ENCODE peak calls at places on chromosomes 2 and 18, in seven cellular contexts. N, V, K, S, M, B and J are unnamed samples.

GRCh38 chr2:195202163-195202845 is 454.7 kb upstream of the SLC39A10 start:
- DNase-seq in V (peak), N (no peak), M (no peak), K (no peak), S (no peak), B (no peak), J (peak)

GRCh38 chr18:49368876-49369440 is 91.5 kb downstream of the DYM start:
- DNase-seq in N (peak), K (peak), V (no peak), S (peak), B (no peak), M (no peak), J (no peak)

GRCh38 chr18:5705393-5705792 is 161.6 kb upstream of the EPB41L3 start:
- DNase-seq in V (no peak), B (no peak), N (no peak), M (no peak), S (no peak), K (no peak), J (no peak)

GRCh38 chr2:78411284-78411683 is 614.2 kb upstream of the REG3G start:
- DNase-seq in N (no peak), K (no peak), S (no peak), M (no peak), B (no peak), V (no peak), J (no peak)

GRCh38 chr2:223944166-223944703 is 900 bp downstream of the WDFY1 start:
- DNase-seq in K (peak), V (peak), B (peak), N (peak), M (peak), S (peak), J (peak)

GRCh38 chr2:102618452-102619413 is 620 bp upstream of the SLC9A2 start:
- DNase-seq in B (no peak), K (no peak), M (no peak), S (no peak), N (peak), V (no peak), J (no peak)

GRCh38 chr2:39266139-39266805 is 22.5 kb upstream of the CDKL4 start:
- DNase-seq in K (no peak), M (no peak), N (no peak), S (no peak), B (no peak), V (peak), J (no peak)

GRCh38 chr2:126317797-126318431 is 338.0 kb upstream of the GYPC start:
- DNase-seq in S (no peak), B (no peak), V (no peak), K (no peak), M (no peak), N (no peak), J (peak)

GRCh38 chr18:48730010-48730409 is 191.2 kb downstream of the CTIF start:
- DNase-seq in B (no peak), K (no peak), V (no peak), N (no peak), M (no peak), S (no peak), J (no peak)

GRCh38 chr2:16320716-16321115 is 344.9 kb downstream of the CYRIA start:
- DNase-seq in M (no peak), V (no peak), S (no peak), K (no peak), N (peak), B (no peak), J (no peak)

GRCh38 chr18:79918089-79919011 is 33.1 kb downstream of the SLC66A2 start:
- DNase-seq in K (no peak), N (no peak), S (no peak), V (no peak), B (no peak), M (no peak), J (no peak)

GRCh38 chr18:50665519-50665918 is 105.6 kb downstream of the MAPK4 start:
- DNase-seq in K (no peak), S (no peak), B (peak), N (no peak), M (no peak), V (no peak), J (no peak)

GRCh38 chr2:163652741-163653140 is 83.1 kb downstream of the FIGN start:
- DNase-seq in M (no peak), B (no peak), S (no peak), V (no peak), K (no peak), N (no peak), J (no peak)

GRCh38 chr2:225994748-225995405 is 595.4 kb downstream of the NYAP2 start:
- DNase-seq in B (no peak), M (no peak), S (no peak), N (no peak), K (no peak), V (peak), J (peak)

GRCh38 chr2:10094271-10094814 is 14.1 kb upstream of the CYS1 start:
- DNase-seq in N (peak), B (no peak), K (no peak), V (no peak), M (no peak), S (no peak), J (no peak)

GRCh38 chr18:33710269-33710668 is 132.2 kb downstream of the ASXL3 start:
- DNase-seq in K (no peak), S (no peak), M (no peak), V (no peak), N (no peak), B (no peak), J (no peak)

GRCh38 chr2:26561376-26561775 is 79.8 kb downstream of the CIB4 start:
- DNase-seq in B (no peak), S (no peak), K (no peak), N (no peak), V (no peak), M (no peak), J (no peak)

GRCh38 chr2:235639387-235639786 is 145.5 kb downstream of the AGAP1 start:
- DNase-seq in B (peak), S (peak), V (peak), K (peak), M (no peak), N (peak), J (peak)

GRCh38 chr2:24830351-24830750 is 37.1 kb downstream of the CENPO start:
- DNase-seq in M (no peak), B (no peak), V (peak), S (no peak), N (peak), K (no peak), J (no peak)

GRCh38 chr2:48504647-48505327 is 25.2 kb upstream of the STON1 start:
- DNase-seq in S (no peak), M (no peak), B (no peak), V (peak), N (no peak), K (no peak), J (peak)

GRCh38 chr18:29164020-29164706 is 987.2 kb upstream of the CDH2 start:
- DNase-seq in K (peak), S (no peak), N (peak), M (no peak), B (no peak), V (peak), J (peak)

GRCh38 chr2:113809076-113809475 is 52.6 kb upstream of the SLC35F5 start:
- DNase-seq in S (no peak), N (no peak), K (no peak), B (no peak), V (no peak), M (no peak), J (no peak)

GRCh38 chr2:40097691-40098376 is 318.8 kb upstream of the THUMPD2 start:
- DNase-seq in M (no peak), S (no peak), B (no peak), N (no peak), K (no peak), V (peak), J (peak)

GRCh38 chr2:207239222-207239674 is 73.5 kb upstream of the KLF7 start:
- DNase-seq in N (no peak), M (no peak), V (peak), B (peak), K (peak), S (no peak), J (peak)